ENCODE peak calls at places on chromosomes 4 and X, in nine cellular contexts. M is neuronal stem cell; Q is activated naive CD8-positive, alpha-beta T cell treated with anti-CD3 and anti-CD28 coated beads, Interleukin-2, amount 50 U/mL, for 24 hours; Y is stimulated activated CD8-positive, alpha-beta memory T cell treated with anti-CD3 and anti-CD28 coated beads, Interleukin-4, amount 100 ng/mL, for 48 hours; F is stimulated activated CD4-positive, alpha-beta T cell treated with anti-CD3 and anti-CD28 coated beads, Interleukin-1b, Interleukin-23, amount 100 ng/mL, for 48 hours; O is islet precursor cell; L is cerebellar cortex; B is epithelial cell of esophagus; Z is caudate nucleus. R is an unnamed sample.

GRCh38 chrX:154396948-154397887 is 959 bp upstream of the RPL10 start:
- DNase-seq in M (no peak), O (peak; percentile 81), F (peak; percentile 59), Z (no peak), B (peak; percentile 63), Q (peak; percentile 72), L (no peak), Y (peak; percentile 78), R (no peak)

GRCh38 chr4:94577136-94577535 is 125.4 kb downstream of the PDLIM5 start:
- DNase-seq in Q (no peak), O (peak; percentile 54), L (peak; percentile 28), M (peak; percentile 80), F (no peak), Y (no peak), Z (no peak), B (no peak), R (no peak)

GRCh38 chr4:5036239-5036638 is 15.0 kb upstream of the STK32B start:
- DNase-seq in Q (no peak), Y (no peak), F (no peak), B (no peak), L (no peak), Z (no peak), O (no peak), M (no peak), R (no peak)

GRCh38 chrX:97398030-97398551 is 514.4 kb downstream of the RPA4 start:
- DNase-seq in Y (no peak), Z (no peak), F (no peak), Q (no peak), M (no peak), L (no peak), B (peak; percentile 30), O (no peak), R (no peak)

GRCh38 chr4:140237616-140238352 is 83.8 kb upstream of the MAML3 start:
- DNase-seq in Q (no peak), L (no peak), Z (no peak), Y (no peak), F (no peak), O (peak; percentile 96), M (peak; percentile 84), B (peak; percentile 43), R (peak; percentile 91)

GRCh38 chrX:105645667-105646354 is 176.5 kb upstream of the NRK start:
- DNase-seq in F (no peak), B (peak; percentile 66), L (no peak), Z (no peak), Q (no peak), M (no peak), O (no peak), Y (no peak), R (no peak)

GRCh38 chr4:140672366-140672765 is 83.8 kb downstream of the TBC1D9 start:
- DNase-seq in M (no peak), Q (no peak), O (no peak), L (no peak), Y (no peak), Z (no peak), F (no peak), B (no peak), R (no peak)

GRCh38 chrX:17559728-17560379 is 177.4 kb upstream of the SCML1 start:
- DNase-seq in Q (no peak), O (peak; percentile 60), M (no peak), Z (no peak), L (no peak), B (peak; percentile 74), Y (no peak), F (no peak), R (peak; percentile 65)

GRCh38 chr4:95572304-95572991 is 23.7 kb upstream of the UNC5C start:
- DNase-seq in M (no peak), F (no peak), B (peak; percentile 85), Q (no peak), Y (no peak), O (peak; percentile 74), Z (no peak), L (no peak), R (no peak)

GRCh38 chr4:86974481-86975050 is 39.8 kb downstream of the AFF1 start:
- DNase-seq in Z (no peak), Q (no peak), L (no peak), O (no peak), Y (no peak), F (no peak), M (no peak), B (no peak), R (no peak)

GRCh38 chrX:32591589-32591988 is 619.8 kb downstream of the DMD start:
- DNase-seq in Z (no peak), F (no peak), Q (no peak), B (no peak), L (no peak), O (no peak), M (no peak), Y (no peak), R (no peak)

GRCh38 chrX:128020701-128021100 is 31.5 kb downstream of the ACTRT1 start:
- DNase-seq in Y (no peak), L (no peak), B (peak; percentile 89), Z (no peak), F (no peak), O (no peak), M (no peak), Q (no peak), R (no peak)

GRCh38 chr4:150591284-150591874 is 9.4 kb downstream of the MAB21L2 start:
- DNase-seq in L (no peak), M (peak; percentile 24), O (peak; percentile 84), F (no peak), Y (no peak), B (no peak), Z (no peak), Q (no peak), R (no peak)

GRCh38 chrX:153482376-153483015 is 12.1 kb upstream of the HAUS7 start:
- DNase-seq in F (no peak), Q (no peak), Z (no peak), B (no peak), L (no peak), O (no peak), M (no peak), Y (no peak), R (no peak)

GRCh38 chrX:68183612-68184214 is 249.6 kb downstream of the OPHN1 start:
- DNase-seq in O (no peak), B (peak; percentile 47), Y (no peak), M (no peak), F (no peak), Z (no peak), L (peak; percentile 18), Q (no peak), R (no peak)

GRCh38 chr4:108201774-108202173 is 33.0 kb upstream of the LEF1 start:
- DNase-seq in L (no peak), Q (no peak), O (no peak), Y (no peak), Z (no peak), B (no peak), M (no peak), F (no peak), R (no peak)

GRCh38 chr4:1493540-1494287 is 87.5 kb upstream of the NKX1-1 start:
- DNase-seq in L (no peak), F (no peak), O (no peak), Z (no peak), Y (no peak), B (no peak), Q (no peak), M (no peak), R (no peak)

GRCh38 chrX:131985526-131986049 is 37.5 kb upstream of the STK26 start:
- DNase-seq in B (peak; percentile 73), O (peak; percentile 61), Y (no peak), L (no peak), Z (no peak), F (peak; percentile 13), Q (no peak), M (no peak), R (no peak)

GRCh38 chrX:95076449-95076848 is 1402.4 kb downstream of the FAM133A start:
- DNase-seq in F (no peak), B (peak; percentile 33), Q (no peak), Y (no peak), L (peak; percentile 0), M (peak; percentile 1), O (no peak), Z (no peak), R (no peak)

GRCh38 chr4:122980860-122981259 is 58.5 kb upstream of the NUDT6 start:
- DNase-seq in Q (no peak), Y (no peak), L (no peak), M (no peak), O (no peak), Z (no peak), F (no peak), B (no peak), R (no peak)

GRCh38 chr4:12712648-12713339 is 771.3 kb downstream of the RAB28 start:
- DNase-seq in Z (no peak), B (no peak), Q (no peak), F (peak; percentile 2), O (no peak), M (no peak), Y (no peak), L (no peak), R (no peak)

GRCh38 chr4:52665592-52665991 is 6.5 kb upstream of the USP46 start:
- DNase-seq in F (no peak), M (no peak), O (no peak), B (peak; percentile 43), Z (no peak), Q (no peak), Y (no peak), L (peak; percentile 20), R (no peak)

GRCh38 chr4:82469776-82470345 is 39.5 kb downstream of the ENOPH1 start:
- DNase-seq in M (no peak), F (no peak), B (peak; percentile 34), Z (no peak), Q (no peak), L (no peak), Y (no peak), O (no peak), R (peak; percentile 49)

GRCh38 chr4:11548529-11549176 is 120.0 kb upstream of the HS3ST1 start:
- DNase-seq in B (peak; percentile 92), F (peak; percentile 5), M (no peak), Z (no peak), L (no peak), O (no peak), Y (no peak), Q (no peak), R (no peak)

GRCh38 chrX:97399400-97399799 is 515.7 kb downstream of the RPA4 start:
- DNase-seq in L (no peak), M (no peak), F (peak; percentile 16), O (no peak), Y (no peak), Z (no peak), B (peak; percentile 61), Q (no peak), R (peak; percentile 25)

GRCh38 chrX:103220511-103221406 is 5.9 kb downstream of the BEX4 start:
- DNase-seq in Z (no peak), L (no peak), F (no peak), O (no peak), Q (no peak), M (no peak), Y (no peak), B (no peak), R (no peak)

GRCh38 chr4:87216469-87216868 is 3.9 kb downstream of the KLHL8 start:
- DNase-seq in Y (no peak), L (no peak), O (no peak), F (no peak), Q (no peak), B (peak; percentile 20), M (no peak), Z (no peak), R (no peak)

GRCh38 chrX:55579115-55579514 is 44.1 kb upstream of the FOXR2 start:
- DNase-seq in F (no peak), L (no peak), O (no peak), B (no peak), Y (no peak), M (no peak), Q (no peak), Z (no peak), R (no peak)

GRCh38 chrX:153886915-153887314 is 942 bp upstream of the L1CAM start:
- DNase-seq in L (no peak), M (no peak), O (peak; percentile 93), Z (no peak), Q (no peak), F (no peak), Y (no peak), B (no peak), R (no peak)

GRCh38 chrX:5458300-5458699 is 770.4 kb downstream of the NLGN4X start:
- DNase-seq in L (no peak), B (no peak), F (no peak), M (no peak), Z (no peak), O (no peak), Q (no peak), Y (no peak), R (no peak)

GRCh38 chr4:14749910-14750309 is 252.4 kb upstream of the CPEB2 start:
- DNase-seq in O (no peak), M (no peak), Q (peak; percentile 4), Z (no peak), F (peak; percentile 2), B (peak; percentile 77), Y (peak; percentile 24), L (no peak), R (no peak)

R was measured in skeletal muscle cell.